ENCODE peak calls at places on chromosomes 7 and 10, in ten cellular contexts. F is tibial artery, I is HEK293T, D is head of caudate nucleus, V is HFFc6, S is stromal cell of bone marrow, N is DMS 273 treated with DMSO at 0.1 percent for 48 hours, B is NCI-H446, H is COLO829, A is iris pigment epithelial cell. C is an unnamed sample.

GRCh38 chr10:114917927-114918672 is 19.9 kb upstream of the TRUB1 start:
- DNase-seq in F (no peak), I (no peak), D (no peak), V (no peak), S (no peak), N (no peak), B (no peak), H (no peak), A (peak), C (no peak)

GRCh38 chr7:158751743-158752142 is 47.1 kb upstream of the NCAPG2 start:
- DNase-seq in F (no peak), I (no peak), D (no peak), V (no peak), S (no peak), N (no peak), B (no peak), H (no peak), A (no peak), C (no peak)

GRCh38 chr10:51867956-51868355 is 168.6 kb upstream of the CSTF2T start:
- DNase-seq in F (no peak), I (no peak), D (no peak), V (peak), S (peak), N (no peak), B (no peak), H (no peak), A (peak), C (no peak)

GRCh38 chr7:41114166-41114565 is 588.7 kb downstream of the INHBA start:
- DNase-seq in F (no peak), I (no peak), D (no peak), V (no peak), S (no peak), N (peak), B (no peak), H (no peak), A (peak), C (no peak)

GRCh38 chr7:2646680-2647571 is 15.1 kb downstream of the TTYH3 start:
- DNase-seq in F (no peak), I (no peak), D (no peak), V (no peak), S (no peak), N (no peak), B (no peak), H (no peak), A (no peak), C (no peak)

GRCh38 chr10:104862-105565 is 30.2 kb upstream of the ZMYND11 start:
- DNase-seq in F (no peak), I (no peak), D (no peak), V (no peak), S (no peak), N (no peak), B (no peak), H (no peak), A (no peak), C (no peak)

GRCh38 chr7:25894902-25895791 is 256.9 kb upstream of the NFE2L3 start:
- DNase-seq in F (peak), I (peak), D (peak), V (no peak), S (no peak), N (no peak), B (no peak), H (peak), A (peak), C (peak)

GRCh38 chr10:122504551-122504950 is 43.2 kb downstream of the HTRA1 start:
- DNase-seq in F (peak), I (peak), D (peak), V (peak), S (peak), N (peak), B (peak), H (no peak), A (peak), C (peak)

GRCh38 chr7:153413199-153413539 is 639.0 kb upstream of the DPP6 start:
- DNase-seq in F (no peak), I (no peak), D (no peak), V (no peak), S (no peak), N (no peak), B (no peak), H (no peak), A (no peak), C (no peak)

GRCh38 chr7:16604054-16604453 is 41.5 kb downstream of the ANKMY2 start:
- DNase-seq in F (no peak), I (no peak), D (no peak), V (peak), S (no peak), N (no peak), B (no peak), H (no peak), A (no peak), C (no peak)